ENCODE peak calls at places on chromosomes 7 and 10, in four cellular contexts. J, B, P and F are unnamed samples.
A peak's percentile ranks its signal among the peaks of the same experiment; 100 is the strongest.

GRCh38 chr10:123878666-123879311 is 12.8 kb downstream of the CPXM2 start:
- DNase-seq in J (no peak), B (no peak), P (no peak), F (no peak)

GRCh38 chr10:46541735-46542566 is 14.5 kb downstream of the GPRIN2 start:
- DNase-seq in J (no peak), B (no peak), P (no peak), F (no peak)

GRCh38 chr7:2465928-2466327 is 10.3 kb downstream of the GRIFIN start:
- DNase-seq in J (no peak), B (no peak), P (no peak), F (no peak)

GRCh38 chr10:79180619-79181221 is 112.0 kb downstream of the ZMIZ1 start:
- DNase-seq in J (no peak), B (no peak), P (no peak), F (no peak)

GRCh38 chr7:28065308-28065707 is 115.3 kb downstream of the JAZF1 start:
- DNase-seq in J (no peak), B (no peak), P (no peak), F (no peak)

GRCh38 chr7:29194206-29194593 is 375 bp upstream of the CHN2 start:
- DNase-seq in J (no peak), B (peak; percentile 40), P (no peak), F (no peak)

GRCh38 chr10:124025638-124026336 is 67.6 kb downstream of the CHST15 start:
- DNase-seq in J (no peak), B (peak; percentile 58), P (no peak), F (peak; percentile 48)

GRCh38 chr10:6232846-6233724 is 30.4 kb downstream of the PFKFB3 start:
- DNase-seq in J (no peak), B (no peak), P (no peak), F (no peak)

GRCh38 chr10:133143546-133143945 is 16.5 kb upstream of the KNDC1 start:
- DNase-seq in J (peak; percentile 45), B (no peak), P (no peak), F (no peak)

GRCh38 chr10:44978570-44979280 is at the start of gene DEPP1:
- DNase-seq in J (no peak), B (peak; percentile 75), P (peak; percentile 87), F (peak; percentile 95)

GRCh38 chr10:124642076-124642710 is 102.0 kb downstream of the FAM53B start:
- DNase-seq in J (no peak), B (no peak), P (no peak), F (no peak)

GRCh38 chr7:127831312-127832212 is 179.6 kb downstream of the SND1 start:
- DNase-seq in J (no peak), B (no peak), P (no peak), F (no peak)

GRCh38 chr7:960269-960871 is 5.9 kb upstream of the ADAP1 start:
- DNase-seq in J (no peak), B (no peak), P (no peak), F (peak; percentile 57)

GRCh38 chr7:70384891-70385290 is 747.1 kb upstream of the GALNT17 start:
- DNase-seq in J (no peak), B (no peak), P (no peak), F (no peak)

GRCh38 chr10:86918022-86918471 is 39.4 kb downstream of the MMRN2 start:
- DNase-seq in J (no peak), B (no peak), P (no peak), F (no peak)

GRCh38 chr7:15215611-15216010 is 313.1 kb upstream of the DGKB start:
- DNase-seq in J (no peak), B (no peak), P (no peak), F (no peak)

GRCh38 chr7:97021443-97022261 is 3.0 kb downstream of the DLX5 start:
- DNase-seq in J (no peak), B (peak; percentile 65), P (no peak), F (no peak)

GRCh38 chr10:133200621-133201031 is 29.4 kb upstream of the UTF1 start:
- DNase-seq in J (no peak), B (no peak), P (no peak), F (no peak)

GRCh38 chr7:64465551-64465950 is 97.3 kb downstream of the ZNF680 start:
- DNase-seq in J (no peak), B (no peak), P (no peak), F (no peak)

GRCh38 chr10:30057421-30057841 is 2.0 kb downstream of the JCAD start:
- DNase-seq in J (no peak), B (peak; percentile 69), P (no peak), F (no peak)

GRCh38 chr10:69576334-69577011 is 3.3 kb upstream of the NEUROG3 start:
- DNase-seq in J (no peak), B (no peak), P (no peak), F (no peak)

GRCh38 chr10:98572594-98572993 is 125.9 kb upstream of the HPS1 start:
- DNase-seq in J (no peak), B (no peak), P (no peak), F (no peak)

GRCh38 chr7:143458263-143458662 is 15.0 kb downstream of the TAS2R60 start:
- DNase-seq in J (no peak), B (no peak), P (peak; percentile 39), F (no peak)

GRCh38 chr10:112087953-112088352 is 95.6 kb downstream of the GPAM start:
- DNase-seq in J (no peak), B (no peak), P (no peak), F (no peak)

GRCh38 chr7:2639994-2640830 is 8.4 kb downstream of the TTYH3 start:
- DNase-seq in J (no peak), B (no peak), P (no peak), F (no peak)

GRCh38 chr7:43906327-43907010 is at the start of gene URGCP:
- DNase-seq in J (peak; percentile 74), B (peak; percentile 68), P (peak; percentile 53), F (no peak)

GRCh38 chr10:130422366-130423324 is 286.5 kb downstream of the GLRX3 start:
- DNase-seq in J (no peak), B (no peak), P (no peak), F (no peak)

GRCh38 chr7:44383566-44383965 is 58.2 kb upstream of the CAMK2B start:
- DNase-seq in J (peak; percentile 27), B (no peak), P (no peak), F (no peak)

GRCh38 chr10:15152556-15152955 is 15.9 kb downstream of the NMT2 start:
- DNase-seq in J (no peak), B (no peak), P (no peak), F (no peak)

GRCh38 chr10:122113161-122113944 is 124.4 kb downstream of the TACC2 start:
- DNase-seq in J (no peak), B (peak; percentile 94), P (no peak), F (peak; percentile 78)

GRCh38 chr10:121267236-121268003 is 330.8 kb downstream of the FGFR2 start:
- DNase-seq in J (no peak), B (no peak), P (no peak), F (no peak)

GRCh38 chr7:107463139-107464078 is 6.4 kb upstream of the GPR22 start:
- DNase-seq in J (peak; percentile 64), B (peak; percentile 17), P (peak; percentile 53), F (peak; percentile 52)

GRCh38 chr7:32290015-32290414 is 200.2 kb downstream of the LSM5 start:
- DNase-seq in J (no peak), B (no peak), P (no peak), F (no peak)

GRCh38 chr7:114639456-114639855 is 224.8 kb downstream of the FOXP2 start:
- DNase-seq in J (no peak), B (no peak), P (no peak), F (no peak)

GRCh38 chr7:158264881-158265742 is 322.5 kb downstream of the PTPRN2 start:
- DNase-seq in J (no peak), B (no peak), P (no peak), F (no peak)

GRCh38 chr7:157043745-157044144 is 33.3 kb upstream of the MNX1 start:
- DNase-seq in J (no peak), B (no peak), P (no peak), F (no peak)